ENCODE peak calls at places on chromosomes 6 and 20, in nine cellular contexts. One of them, this sample, is unnamed. For H3K4me1, the result is how much of the 10 kb centered on the place peaks cover.

GRCh38 chr6:150143521-150144293 is 863 bp downstream of the PPP1R14C start:
- DNase-seq in H1: peak
- DNase-seq in HepG2: no peak
- DNase-seq in stomach: no peak
- DNase-seq in endothelial cell of umbilical vein: no peak
- DNase-seq in breast epithelium: no peak
- DNase-seq in esophagus muscularis mucosa: no peak
- DNase-seq in Panc1: no peak
- DNase-seq in prostate gland: no peak
- DNase-seq in this sample: peak

GRCh38 chr20:49424536-49424935 is 57.9 kb downstream of the KCNB1 start:
- DNase-seq in H1: no peak
- DNase-seq in HepG2: no peak
- DNase-seq in stomach: no peak
- DNase-seq in endothelial cell of umbilical vein: no peak
- DNase-seq in breast epithelium: no peak
- DNase-seq in esophagus muscularis mucosa: no peak
- DNase-seq in Panc1: no peak
- DNase-seq in prostate gland: no peak
- DNase-seq in this sample: no peak

GRCh38 chr6:148183776-148184175 is 158.9 kb upstream of the SASH1 start:
- DNase-seq in H1: no peak
- DNase-seq in HepG2: no peak
- DNase-seq in stomach: no peak
- DNase-seq in endothelial cell of umbilical vein: no peak
- DNase-seq in breast epithelium: no peak
- DNase-seq in esophagus muscularis mucosa: no peak
- DNase-seq in Panc1: no peak
- DNase-seq in prostate gland: no peak
- DNase-seq in this sample: no peak

GRCh38 chr20:46174469-46175126 is 56.5 kb downstream of the CD40 start:
- DNase-seq in H1: peak
- DNase-seq in HepG2: peak
- DNase-seq in stomach: peak
- DNase-seq in endothelial cell of umbilical vein: peak
- DNase-seq in breast epithelium: peak
- DNase-seq in esophagus muscularis mucosa: no peak
- DNase-seq in Panc1: peak
- DNase-seq in prostate gland: peak
- DNase-seq in this sample: peak

GRCh38 chr20:52017669-52018317 is 173.8 kb downstream of the ZFP64 start:
- DNase-seq in H1: no peak
- DNase-seq in HepG2: no peak
- DNase-seq in stomach: no peak
- DNase-seq in endothelial cell of umbilical vein: no peak
- DNase-seq in breast epithelium: no peak
- DNase-seq in esophagus muscularis mucosa: no peak
- DNase-seq in Panc1: no peak
- DNase-seq in prostate gland: no peak
- DNase-seq in this sample: no peak

GRCh38 chr6:148044921-148045320 is 297.7 kb upstream of the SASH1 start:
- DNase-seq in H1: no peak
- DNase-seq in HepG2: no peak
- DNase-seq in stomach: no peak
- DNase-seq in endothelial cell of umbilical vein: peak
- DNase-seq in breast epithelium: no peak
- DNase-seq in esophagus muscularis mucosa: no peak
- DNase-seq in Panc1: no peak
- DNase-seq in prostate gland: no peak
- DNase-seq in this sample: no peak

GRCh38 chr20:40668449-40669228 is 20.4 kb downstream of the MAFB start:
- DNase-seq in H1: no peak
- DNase-seq in HepG2: peak
- DNase-seq in stomach: no peak
- DNase-seq in endothelial cell of umbilical vein: no peak
- DNase-seq in breast epithelium: no peak
- DNase-seq in esophagus muscularis mucosa: no peak
- DNase-seq in Panc1: no peak
- DNase-seq in prostate gland: no peak
- DNase-seq in this sample: no peak

GRCh38 chr20:33490023-33490933 is at the start of gene CBFA2T2:
- DNase-seq in H1: peak
- DNase-seq in HepG2: peak
- DNase-seq in stomach: no peak
- DNase-seq in endothelial cell of umbilical vein: peak
- DNase-seq in breast epithelium: peak
- DNase-seq in esophagus muscularis mucosa: no peak
- DNase-seq in Panc1: no peak
- DNase-seq in prostate gland: no peak
- DNase-seq in this sample: peak

GRCh38 chr20:5451643-5452210 is 135.0 kb upstream of the PROKR2 start:
- DNase-seq in H1: no peak
- DNase-seq in HepG2: no peak
- DNase-seq in stomach: no peak
- DNase-seq in endothelial cell of umbilical vein: no peak
- DNase-seq in breast epithelium: no peak
- DNase-seq in esophagus muscularis mucosa: no peak
- DNase-seq in Panc1: no peak
- DNase-seq in prostate gland: no peak
- DNase-seq in this sample: no peak

GRCh38 chr20:59006864-59007757 is at the start of gene CTSZ:
- DNase-seq in H1: peak
- DNase-seq in HepG2: no peak
- DNase-seq in stomach: peak
- DNase-seq in endothelial cell of umbilical vein: peak
- DNase-seq in breast epithelium: peak
- DNase-seq in esophagus muscularis mucosa: no peak
- DNase-seq in Panc1: no peak
- DNase-seq in prostate gland: no peak
- DNase-seq in this sample: peak

GRCh38 chr6:3367630-3368029 is 89.2 kb downstream of the SLC22A23 start:
- DNase-seq in H1: no peak
- DNase-seq in HepG2: no peak
- DNase-seq in stomach: no peak
- DNase-seq in endothelial cell of umbilical vein: no peak
- DNase-seq in breast epithelium: no peak
- DNase-seq in esophagus muscularis mucosa: no peak
- DNase-seq in Panc1: no peak
- DNase-seq in prostate gland: no peak
- DNase-seq in this sample: no peak

GRCh38 chr6:52547647-52548352 is 29.1 kb downstream of the TRAM2 start:
- DNase-seq in H1: no peak
- DNase-seq in HepG2: peak
- DNase-seq in stomach: no peak
- DNase-seq in endothelial cell of umbilical vein: no peak
- DNase-seq in breast epithelium: no peak
- DNase-seq in esophagus muscularis mucosa: no peak
- DNase-seq in Panc1: no peak
- DNase-seq in prostate gland: no peak
- DNase-seq in this sample: peak

GRCh38 chr6:45663181-45664180 is 285.7 kb upstream of the SUPT3H start:
- DNase-seq in H1: peak
- DNase-seq in HepG2: no peak
- DNase-seq in stomach: no peak
- DNase-seq in endothelial cell of umbilical vein: peak
- DNase-seq in breast epithelium: no peak
- DNase-seq in esophagus muscularis mucosa: no peak
- DNase-seq in Panc1: no peak
- DNase-seq in prostate gland: no peak
- DNase-seq in this sample: peak

GRCh38 chr6:107121266-107121665 is 6.0 kb upstream of the BEND3 start:
- DNase-seq in H1: no peak
- DNase-seq in HepG2: no peak
- DNase-seq in stomach: no peak
- DNase-seq in endothelial cell of umbilical vein: no peak
- DNase-seq in breast epithelium: no peak
- DNase-seq in esophagus muscularis mucosa: no peak
- DNase-seq in Panc1: no peak
- DNase-seq in prostate gland: no peak
- DNase-seq in this sample: no peak

GRCh38 chr6:107116923-107117417 is 1.7 kb upstream of the BEND3 start:
- DNase-seq in H1: no peak
- DNase-seq in HepG2: no peak
- DNase-seq in stomach: no peak
- DNase-seq in endothelial cell of umbilical vein: no peak
- DNase-seq in breast epithelium: no peak
- DNase-seq in esophagus muscularis mucosa: no peak
- DNase-seq in Panc1: no peak
- DNase-seq in prostate gland: no peak
- DNase-seq in this sample: no peak

GRCh38 chr6:107116328-107116892 is 1.1 kb upstream of the BEND3 start:
- DNase-seq in H1: peak
- DNase-seq in HepG2: no peak
- DNase-seq in stomach: peak
- DNase-seq in endothelial cell of umbilical vein: peak
- DNase-seq in breast epithelium: no peak
- DNase-seq in esophagus muscularis mucosa: no peak
- DNase-seq in Panc1: no peak
- DNase-seq in prostate gland: peak
- DNase-seq in this sample: peak

GRCh38 chr6:107120404-107120803 is 5.1 kb upstream of the BEND3 start:
- DNase-seq in H1: no peak
- DNase-seq in HepG2: no peak
- DNase-seq in stomach: no peak
- DNase-seq in endothelial cell of umbilical vein: no peak
- DNase-seq in breast epithelium: no peak
- DNase-seq in esophagus muscularis mucosa: no peak
- DNase-seq in Panc1: no peak
- DNase-seq in prostate gland: no peak
- DNase-seq in this sample: no peak

GRCh38 chr6:107118976-107119375 is 3.7 kb upstream of the BEND3 start:
- DNase-seq in H1: no peak
- DNase-seq in HepG2: no peak
- DNase-seq in stomach: no peak
- DNase-seq in endothelial cell of umbilical vein: no peak
- DNase-seq in breast epithelium: no peak
- DNase-seq in esophagus muscularis mucosa: no peak
- DNase-seq in Panc1: no peak
- DNase-seq in prostate gland: no peak
- DNase-seq in this sample: no peak
- TF ChIP-seq POLR2AphosphoS5 in H1: no peak
- TF ChIP-seq POLR2AphosphoS5 in HepG2: no peak
- TF ChIP-seq POLR2AphosphoS5 in stomach: no peak
- TF ChIP-seq POLR2AphosphoS5 in endothelial cell of umbilical vein: no peak
- TF ChIP-seq POLR2AphosphoS5 in breast epithelium: no peak
- TF ChIP-seq POLR2AphosphoS5 in esophagus muscularis mucosa: no peak
- TF ChIP-seq POLR2AphosphoS5 in Panc1: no peak
- TF ChIP-seq POLR2AphosphoS5 in prostate gland: no peak
- TF ChIP-seq POLR2AphosphoS5 in this sample: no peak

GRCh38 chr20:21512634-21513180 is 1.2 kb downstream of the NKX2-2 start:
- DNase-seq in H1: no peak
- DNase-seq in HepG2: no peak
- DNase-seq in stomach: no peak
- DNase-seq in endothelial cell of umbilical vein: no peak
- DNase-seq in breast epithelium: no peak
- DNase-seq in esophagus muscularis mucosa: no peak
- DNase-seq in Panc1: no peak
- DNase-seq in prostate gland: no peak
- DNase-seq in this sample: no peak

GRCh38 chr20:21511850-21512633 is 1.8 kb downstream of the NKX2-2 start:
- DNase-seq in H1: peak
- DNase-seq in HepG2: no peak
- DNase-seq in stomach: no peak
- DNase-seq in endothelial cell of umbilical vein: no peak
- DNase-seq in breast epithelium: no peak
- DNase-seq in esophagus muscularis mucosa: no peak
- DNase-seq in Panc1: no peak
- DNase-seq in prostate gland: no peak
- DNase-seq in this sample: no peak

GRCh38 chr20:21510995-21511394 is 2.9 kb downstream of the NKX2-2 start:
- DNase-seq in H1: no peak
- DNase-seq in HepG2: no peak
- DNase-seq in stomach: no peak
- DNase-seq in endothelial cell of umbilical vein: no peak
- DNase-seq in breast epithelium: no peak
- DNase-seq in esophagus muscularis mucosa: no peak
- DNase-seq in Panc1: no peak
- DNase-seq in prostate gland: no peak
- DNase-seq in this sample: no peak

GRCh38 chr20:21510414-21510971 is 3.4 kb downstream of the NKX2-2 start:
- DNase-seq in H1: peak
- DNase-seq in HepG2: no peak
- DNase-seq in stomach: no peak
- DNase-seq in endothelial cell of umbilical vein: no peak
- DNase-seq in breast epithelium: no peak
- DNase-seq in esophagus muscularis mucosa: no peak
- DNase-seq in Panc1: no peak
- DNase-seq in prostate gland: no peak
- DNase-seq in this sample: no peak

GRCh38 chr20:21511485-21511849 is 2.4 kb downstream of the NKX2-2 start:
- DNase-seq in H1: no peak
- DNase-seq in HepG2: no peak
- DNase-seq in stomach: no peak
- DNase-seq in endothelial cell of umbilical vein: no peak
- DNase-seq in breast epithelium: no peak
- DNase-seq in esophagus muscularis mucosa: no peak
- DNase-seq in Panc1: no peak
- DNase-seq in prostate gland: no peak
- DNase-seq in this sample: no peak
- H3K4me1 ChIP-seq in H1: under half
- H3K4me1 ChIP-seq in HepG2: under half
- H3K4me1 ChIP-seq in stomach: half or more
- H3K4me1 ChIP-seq in endothelial cell of umbilical vein: under half
- H3K4me1 ChIP-seq in breast epithelium: under half
- H3K4me1 ChIP-seq in esophagus muscularis mucosa: half or more
- H3K4me1 ChIP-seq in Panc1: under half
- H3K4me1 ChIP-seq in prostate gland: under half
- H3K4me1 ChIP-seq in this sample: half or more

GRCh38 chr20:6886065-6886729 is 118.7 kb downstream of the BMP2 start:
- DNase-seq in H1: no peak
- DNase-seq in HepG2: no peak
- DNase-seq in stomach: no peak
- DNase-seq in endothelial cell of umbilical vein: no peak
- DNase-seq in breast epithelium: no peak
- DNase-seq in esophagus muscularis mucosa: no peak
- DNase-seq in Panc1: no peak
- DNase-seq in prostate gland: no peak
- DNase-seq in this sample: no peak
- TF ChIP-seq POLR2AphosphoS5 in H1: no peak
- TF ChIP-seq POLR2AphosphoS5 in HepG2: no peak
- TF ChIP-seq POLR2AphosphoS5 in stomach: no peak
- TF ChIP-seq POLR2AphosphoS5 in endothelial cell of umbilical vein: no peak
- TF ChIP-seq POLR2AphosphoS5 in breast epithelium: no peak
- TF ChIP-seq POLR2AphosphoS5 in esophagus muscularis mucosa: no peak
- TF ChIP-seq POLR2AphosphoS5 in Panc1: no peak
- TF ChIP-seq POLR2AphosphoS5 in prostate gland: no peak
- TF ChIP-seq POLR2AphosphoS5 in this sample: no peak

DNA sequence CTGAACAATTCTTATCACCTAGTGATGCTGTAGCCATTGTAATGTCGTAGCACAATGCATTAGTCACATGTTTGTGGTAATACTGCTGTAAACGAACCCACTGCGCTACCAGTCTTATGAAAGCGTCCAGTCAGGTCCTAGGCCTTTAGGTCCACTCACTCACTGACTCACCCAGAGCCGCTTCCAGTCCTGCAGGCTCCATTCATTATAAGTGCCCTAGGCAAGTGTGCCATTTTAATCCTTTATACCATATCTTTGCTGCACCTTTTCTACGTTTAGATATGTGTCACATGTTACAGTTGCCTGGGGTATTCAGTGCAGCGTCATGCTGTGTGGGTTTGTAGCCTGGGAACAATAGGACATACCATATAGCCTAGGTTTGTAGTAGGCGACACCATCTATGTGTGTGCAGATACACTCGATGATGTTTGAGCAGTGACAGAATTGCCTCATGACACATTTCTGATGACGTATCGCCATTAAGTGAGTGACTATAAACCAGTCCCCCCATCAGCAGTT is 15.4 kb downstream of the IGF2R start:
- DNase-seq in H1: no peak
- DNase-seq in HepG2: no peak
- DNase-seq in stomach: no peak
- DNase-seq in endothelial cell of umbilical vein: no peak
- DNase-seq in breast epithelium: no peak
- DNase-seq in esophagus muscularis mucosa: no peak
- DNase-seq in Panc1: peak
- DNase-seq in prostate gland: no peak
- DNase-seq in this sample: no peak
- H3K4me1 ChIP-seq in H1: under half
- H3K4me1 ChIP-seq in HepG2: half or more
- H3K4me1 ChIP-seq in stomach: half or more
- H3K4me1 ChIP-seq in endothelial cell of umbilical vein: under half
- H3K4me1 ChIP-seq in breast epithelium: under half
- H3K4me1 ChIP-seq in esophagus muscularis mucosa: half or more
- H3K4me1 ChIP-seq in Panc1: half or more
- H3K4me1 ChIP-seq in prostate gland: under half
- H3K4me1 ChIP-seq in this sample: half or more